ENCODE peak calls at places on chromosome 18, in nine cellular contexts. E is CD8-positive, alpha-beta memory T cell; N is AG09309; I is cardiac fibroblast; T is kidney epithelial cell; L is GM06990; Z is anterior cingulate cortex; G is transverse colon; A is activated effector memory CD4-positive, alpha-beta T cell treated with anti-CD3 and anti-CD28 coated beads, Interleukin-2, amount 50 U/mL, for 16 hours. K is an unnamed sample.

GRCh38 chr18:34659579-34660517 is 50.2 kb upstream of the DTNA start:
- DNase-seq in E (no peak), N (peak; percentile 88), I (peak; percentile 98), T (peak; percentile 89), L (no peak), Z (peak; percentile 45), G (peak; percentile 73), A (no peak), K (no peak)

GRCh38 chr18:582465-582864 is 2.3 kb downstream of the CETN1 start:
- DNase-seq in E (no peak), N (no peak), I (peak; percentile 73), T (no peak), L (no peak), Z (peak; percentile 14), G (no peak), A (no peak), K (no peak)

GRCh38 chr18:53629356-53629755 is 595.1 kb downstream of the MBD2 start:
- DNase-seq in E (no peak), N (no peak), I (no peak), T (no peak), L (no peak), Z (no peak), G (no peak), A (no peak), K (no peak)

GRCh38 chr18:10558243-10558966 is 32.6 kb downstream of the NAPG start:
- DNase-seq in E (no peak), N (no peak), I (no peak), T (no peak), L (no peak), Z (no peak), G (no peak), A (peak; percentile 54), K (no peak)

GRCh38 chr18:9595197-9595596 is 19.2 kb downstream of the PPP4R1 start:
- DNase-seq in E (no peak), N (no peak), I (peak; percentile 53), T (no peak), L (no peak), Z (no peak), G (no peak), A (no peak), K (no peak)

GRCh38 chr18:51192026-51192425 is 5.5 kb downstream of the MEX3C start:
- DNase-seq in E (no peak), N (no peak), I (no peak), T (no peak), L (no peak), Z (no peak), G (no peak), A (no peak), K (no peak)

GRCh38 chr18:10057808-10058791 is 144.3 kb downstream of the VAPA start:
- DNase-seq in E (no peak), N (peak; percentile 70), I (peak; percentile 89), T (no peak), L (no peak), Z (no peak), G (no peak), A (no peak), K (no peak)

GRCh38 chr18:50977037-50977760 is 9.4 kb downstream of the ELAC1 start:
- DNase-seq in E (no peak), N (no peak), I (no peak), T (no peak), L (no peak), Z (no peak), G (no peak), A (no peak), K (no peak)

GRCh38 chr18:44556296-44556695 is 124.4 kb upstream of the SETBP1 start:
- DNase-seq in E (no peak), N (no peak), I (no peak), T (no peak), L (no peak), Z (no peak), G (no peak), A (no peak), K (no peak)

GRCh38 chr18:58714821-58715220 is 43.6 kb downstream of the MALT1 start:
- DNase-seq in E (no peak), N (no peak), I (no peak), T (no peak), L (no peak), Z (no peak), G (no peak), A (no peak), K (no peak)

GRCh38 chr18:3869848-3870247 is 419.9 kb downstream of the TGIF1 start:
- DNase-seq in E (no peak), N (peak; percentile 29), I (peak; percentile 84), T (no peak), L (no peak), Z (no peak), G (no peak), A (no peak), K (no peak)

GRCh38 chr18:8937112-8937641 is 165.3 kb upstream of the NDUFV2 start:
- DNase-seq in E (no peak), N (no peak), I (no peak), T (no peak), L (no peak), Z (no peak), G (no peak), A (no peak), K (no peak)

GRCh38 chr18:37138456-37138855 is 309.5 kb downstream of the KIAA1328 start:
- DNase-seq in E (no peak), N (no peak), I (no peak), T (no peak), L (no peak), Z (no peak), G (no peak), A (no peak), K (no peak)

GRCh38 chr18:31658670-31659573 is 25.5 kb downstream of the B4GALT6 start:
- DNase-seq in E (no peak), N (no peak), I (no peak), T (no peak), L (peak; percentile 79), Z (no peak), G (no peak), A (no peak), K (no peak)

GRCh38 chr18:32460046-32460785 is 10.5 kb downstream of the GAREM1 start:
- DNase-seq in E (no peak), N (no peak), I (no peak), T (no peak), L (no peak), Z (no peak), G (no peak), A (no peak), K (no peak)

GRCh38 chr18:80200171-80200931 is 47.0 kb downstream of the PARD6G start:
- DNase-seq in E (no peak), N (no peak), I (no peak), T (no peak), L (no peak), Z (peak; percentile 52), G (no peak), A (no peak), K (no peak)

GRCh38 chr18:37156330-37156942 is 327.5 kb downstream of the KIAA1328 start:
- DNase-seq in E (no peak), N (no peak), I (peak; percentile 0), T (no peak), L (no peak), Z (no peak), G (no peak), A (no peak), K (no peak)

GRCh38 chr18:61308009-61308408 is 25.2 kb upstream of the CDH20 start:
- DNase-seq in E (no peak), N (no peak), I (no peak), T (no peak), L (no peak), Z (no peak), G (no peak), A (no peak), K (no peak)

GRCh38 chr18:58241877-58242276 is 197.9 kb downstream of the NEDD4L start:
- DNase-seq in E (no peak), N (peak; percentile 74), I (peak; percentile 82), T (no peak), L (no peak), Z (no peak), G (no peak), A (no peak), K (no peak)

GRCh38 chr18:36298113-36298701 is 694 bp downstream of the FHOD3 start:
- DNase-seq in E (no peak), N (no peak), I (no peak), T (no peak), L (peak; percentile 61), Z (no peak), G (no peak), A (no peak), K (no peak)

GRCh38 chr18:9437049-9437448 is 38.3 kb upstream of the RALBP1 start:
- DNase-seq in E (no peak), N (no peak), I (peak; percentile 13), T (no peak), L (no peak), Z (no peak), G (no peak), A (no peak), K (no peak)

GRCh38 chr18:50183556-50183955 is 11.4 kb downstream of the MYO5B start:
- DNase-seq in E (no peak), N (no peak), I (no peak), T (peak; percentile 82), L (no peak), Z (no peak), G (no peak), A (no peak), K (no peak)

GRCh38 chr18:45876131-45876530 is 50.7 kb downstream of the SIGLEC15 start:
- DNase-seq in E (no peak), N (no peak), I (no peak), T (no peak), L (no peak), Z (no peak), G (no peak), A (no peak), K (no peak)

GRCh38 chr18:32469691-32470131 is 971 bp downstream of the GAREM1 start:
- DNase-seq in E (no peak), N (no peak), I (peak; percentile 19), T (no peak), L (no peak), Z (no peak), G (no peak), A (no peak), K (no peak)

GRCh38 chr18:56200381-56200831 is 438.0 kb downstream of the TXNL1 start:
- DNase-seq in E (no peak), N (no peak), I (peak; percentile 55), T (peak; percentile 23), L (no peak), Z (no peak), G (no peak), A (no peak), K (no peak)

GRCh38 chr18:3814840-3815239 is 364.9 kb downstream of the TGIF1 start:
- DNase-seq in E (no peak), N (no peak), I (peak; percentile 41), T (no peak), L (no peak), Z (no peak), G (no peak), A (no peak), K (no peak)

K was measured in naive thymus-derived CD8-positive, alpha-beta T cell.